ENCODE peak calls at places on chromosomes 12 and 14, in four cellular contexts. W is uterus, P is heart left ventricle, X is AG04450. B is an unnamed sample.

GRCh38 chr12:124904306-124905098 is 9.9 kb downstream of the UBC start:
- DNase-seq in W (peak; percentile 85), P (peak; percentile 93), X (no peak), B (peak; percentile 70)

GRCh38 chr12:125289965-125290364 is 224.7 kb downstream of the AACS start:
- DNase-seq in W (no peak), P (no peak), X (no peak), B (no peak)

GRCh38 chr14:24274101-24274543 is 2.7 kb upstream of the RABGGTA start:
- DNase-seq in W (no peak), P (no peak), X (no peak), B (peak; percentile 69)

GRCh38 chr14:33799705-33800269 is 151.1 kb downstream of the EGLN3 start:
- DNase-seq in W (no peak), P (peak; percentile 35), X (no peak), B (no peak)

GRCh38 chr12:132814232-132814631 is 14.4 kb downstream of the GOLGA3 start:
- DNase-seq in W (no peak), P (no peak), X (no peak), B (no peak)

GRCh38 chr12:9793774-9794395 is 33.2 kb upstream of the CD69 start:
- DNase-seq in W (no peak), P (no peak), X (no peak), B (no peak)

GRCh38 chr14:36134026-36134425 is 42.5 kb downstream of the PTCSC3 start:
- DNase-seq in W (no peak), P (no peak), X (no peak), B (no peak)

GRCh38 chr12:26623136-26623535 is 209.9 kb downstream of the ITPR2 start:
- DNase-seq in W (no peak), P (no peak), X (no peak), B (no peak)

GRCh38 chr14:62778847-62779246 is 266.4 kb downstream of the KCNH5 start:
- DNase-seq in W (no peak), P (no peak), X (peak; percentile 11), B (no peak)

GRCh38 chr14:54627718-54628345 is 60.9 kb downstream of the SAMD4A start:
- DNase-seq in W (peak; percentile 41), P (peak; percentile 68), X (no peak), B (no peak)

GRCh38 chr12:16788888-16789790 is 183.2 kb upstream of the LMO3 start:
- DNase-seq in W (no peak), P (no peak), X (no peak), B (no peak)

GRCh38 chr14:68468437-68469207 is 324.2 kb downstream of the ZFP36L1 start:
- DNase-seq in W (no peak), P (no peak), X (no peak), B (no peak)

GRCh38 chr12:89968151-89968699 is 259.6 kb upstream of the ATP2B1 start:
- DNase-seq in W (no peak), P (no peak), X (no peak), B (no peak)

GRCh38 chr12:10025236-10025635 is 5.2 kb upstream of the CLEC9A start:
- DNase-seq in W (no peak), P (no peak), X (no peak), B (no peak)

GRCh38 chr12:109105176-109105575 is 7.8 kb downstream of the UNG start:
- DNase-seq in W (no peak), P (no peak), X (no peak), B (no peak)

DNA sequence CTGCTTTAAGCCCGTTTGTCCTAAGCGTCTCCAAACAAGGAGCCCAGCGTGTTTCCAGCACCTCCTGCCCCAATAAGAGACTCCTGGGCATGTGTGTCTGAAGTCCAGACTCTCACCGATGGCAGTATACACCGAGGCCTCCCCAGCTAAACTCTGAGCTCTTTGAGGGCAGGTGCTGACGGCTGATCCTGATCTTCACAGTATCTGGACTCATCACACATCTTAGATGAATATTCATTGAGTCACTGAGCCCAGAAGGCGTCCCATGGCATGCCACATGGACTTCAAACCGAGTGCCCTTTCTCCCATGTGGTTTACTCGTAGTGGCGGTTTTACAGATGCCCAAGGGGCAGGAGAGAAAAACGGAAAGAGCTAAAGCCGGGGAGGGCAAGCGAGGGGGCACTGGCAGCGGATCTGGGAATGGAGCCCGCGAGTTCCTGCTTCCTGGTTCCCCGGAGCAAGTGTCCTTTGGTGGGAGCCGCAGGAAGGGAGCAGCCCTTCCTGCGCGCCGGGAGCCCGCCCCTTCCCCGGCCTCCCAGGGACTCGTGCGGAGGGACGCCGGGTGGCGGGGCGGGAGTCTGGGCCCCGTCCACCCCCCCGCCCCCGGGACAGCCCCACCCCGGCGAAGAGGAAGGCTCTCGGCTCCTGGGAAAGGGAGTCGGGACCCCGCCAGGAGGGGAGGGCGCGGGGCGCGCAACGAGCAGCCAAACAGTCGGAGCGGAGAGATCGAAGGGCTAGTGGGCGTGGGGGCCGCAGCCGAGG is 584 bp upstream of the TEAD4 start:
- DNase-seq in W (peak; percentile 48), P (peak; percentile 80), X (peak; percentile 36), B (peak; percentile 70)
- H3K4me3 ChIP-seq in W (peak overlapping the region; percentile 75), P (peak overlapping the region; percentile 26), X (peak overlapping the region; percentile 79), B (peak overlapping the region; percentile 51)

GRCh38 chr12:1639538-1639937 is 10.5 kb downstream of the WNT5B start:
- DNase-seq in W (no peak), P (no peak), X (no peak), B (no peak)

GRCh38 chr12:1642513-1642912 is 13.5 kb downstream of the WNT5B start:
- DNase-seq in W (no peak), P (no peak), X (no peak), B (no peak)

GRCh38 chr12:1643056-1643455 is 14.0 kb downstream of the WNT5B start:
- DNase-seq in W (no peak), P (no peak), X (no peak), B (no peak)

GRCh38 chr12:1638167-1638566 is 9.1 kb downstream of the WNT5B start:
- DNase-seq in W (no peak), P (no peak), X (no peak), B (no peak)

DNA sequence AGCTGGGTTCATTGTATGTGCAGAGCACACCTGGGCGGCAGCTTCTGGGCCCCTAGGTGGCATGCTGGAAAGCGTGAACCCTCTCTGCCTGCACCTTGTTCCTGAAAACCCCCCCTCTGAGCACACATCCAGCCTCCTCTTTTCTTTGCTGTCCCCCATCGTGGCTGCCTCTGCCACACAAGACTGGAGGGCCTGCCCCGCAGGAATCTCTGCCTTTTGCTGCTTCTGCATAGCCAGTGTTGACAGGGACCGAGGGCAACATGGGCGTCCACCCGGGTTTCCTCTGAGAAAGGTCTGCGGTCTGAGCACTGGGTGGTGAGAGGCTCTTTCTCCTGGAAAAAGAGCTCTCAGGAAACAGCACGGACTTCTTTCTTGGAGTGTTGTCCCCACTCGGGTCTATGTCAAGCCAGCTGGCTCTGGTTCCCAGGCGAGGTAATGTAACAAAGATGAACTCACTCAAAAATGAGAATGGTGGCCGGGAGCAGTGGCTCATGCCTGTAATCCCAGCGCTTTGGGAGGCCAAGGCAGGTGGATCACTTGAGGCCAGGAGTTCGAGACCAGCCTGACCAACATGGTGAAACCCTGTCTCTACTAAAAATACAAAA is 11.7 kb downstream of the WNT5B start:
- DNase-seq in W (no peak), P (no peak), X (no peak), B (no peak)
- H3K27ac ChIP-seq in W (no peak overlapping the region), P (no peak overlapping the region), X (no peak overlapping the region), B (no peak overlapping the region)

GRCh38 chr14:60642790-60643397 is 6.4 kb downstream of the SIX1 start:
- DNase-seq in W (no peak), P (no peak), X (no peak), B (no peak)

GRCh38 chr14:60641722-60642269 is 7.5 kb downstream of the SIX1 start:
- DNase-seq in W (no peak), P (no peak), X (no peak), B (no peak)

GRCh38 chr14:60645191-60645590 is 4.1 kb downstream of the SIX1 start:
- DNase-seq in W (no peak), P (no peak), X (no peak), B (no peak)

GRCh38 chr14:60642270-60642789 is 6.9 kb downstream of the SIX1 start:
- DNase-seq in W (no peak), P (no peak), X (no peak), B (no peak)

DNA sequence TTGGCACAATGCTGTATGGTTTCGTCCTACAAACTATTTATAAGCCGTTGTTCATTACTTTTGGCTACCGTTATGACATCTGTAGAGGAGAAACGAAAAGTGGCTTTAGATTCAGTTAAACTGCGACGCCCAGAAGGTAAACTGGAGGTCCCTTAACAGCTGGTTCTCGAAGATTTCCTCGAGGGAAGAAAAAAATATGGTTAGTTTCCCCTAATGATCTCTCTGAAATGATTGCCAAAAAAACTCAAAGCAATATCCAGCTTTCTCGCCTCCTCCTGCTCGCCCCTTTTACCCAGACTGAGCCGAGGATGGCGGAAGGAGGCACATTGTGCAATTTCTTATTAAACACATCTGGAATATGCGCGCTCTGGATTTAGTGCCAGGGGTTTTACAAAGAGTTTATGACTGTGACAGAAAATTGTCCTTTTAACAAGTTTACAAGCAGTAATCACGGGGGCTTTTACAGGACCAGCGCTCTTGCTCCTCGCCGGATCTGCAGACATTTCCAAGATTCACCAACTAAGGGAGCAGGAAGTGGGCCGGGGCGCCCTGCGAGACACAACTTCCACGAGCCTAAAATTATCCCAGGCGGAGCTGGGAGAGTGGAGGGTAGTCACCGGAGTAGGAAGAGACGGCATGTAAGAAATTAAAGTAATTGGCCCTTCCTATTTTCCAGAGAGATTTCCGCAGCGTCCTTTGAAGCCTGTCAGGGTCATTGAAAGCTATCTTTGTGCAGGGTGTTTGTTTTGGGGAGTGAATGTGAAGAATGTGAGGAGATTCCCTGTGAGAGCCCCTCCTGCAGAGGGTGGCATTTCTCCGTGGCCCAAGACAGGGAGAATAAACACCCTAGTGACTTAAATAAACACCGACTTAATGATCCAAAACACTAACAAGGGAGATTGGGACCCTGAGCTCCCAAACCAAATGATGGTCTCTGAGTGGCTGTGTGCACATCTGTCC is 5.6 kb downstream of the SIX1 start:
- DNase-seq in W (no peak), P (no peak), X (no peak), B (no peak)
- H3K4me3 ChIP-seq in W (no peak overlapping the region), P (peak overlapping the region; percentile 7), X (peak overlapping the region; percentile 88), B (no peak overlapping the region)

GRCh38 chr12:2363836-2364565 is 311.2 kb downstream of the CACNA1C start:
- DNase-seq in W (no peak), P (no peak), X (no peak), B (no peak)

GRCh38 chr12:2360630-2361170 is 307.9 kb downstream of the CACNA1C start:
- DNase-seq in W (no peak), P (no peak), X (no peak), B (no peak)

GRCh38 chr12:2358986-2359658 is 306.3 kb downstream of the CACNA1C start:
- DNase-seq in W (no peak), P (no peak), X (no peak), B (no peak)

GRCh38 chr12:2356601-2357125 is 303.9 kb downstream of the CACNA1C start:
- DNase-seq in W (no peak), P (no peak), X (no peak), B (no peak)

DNA sequence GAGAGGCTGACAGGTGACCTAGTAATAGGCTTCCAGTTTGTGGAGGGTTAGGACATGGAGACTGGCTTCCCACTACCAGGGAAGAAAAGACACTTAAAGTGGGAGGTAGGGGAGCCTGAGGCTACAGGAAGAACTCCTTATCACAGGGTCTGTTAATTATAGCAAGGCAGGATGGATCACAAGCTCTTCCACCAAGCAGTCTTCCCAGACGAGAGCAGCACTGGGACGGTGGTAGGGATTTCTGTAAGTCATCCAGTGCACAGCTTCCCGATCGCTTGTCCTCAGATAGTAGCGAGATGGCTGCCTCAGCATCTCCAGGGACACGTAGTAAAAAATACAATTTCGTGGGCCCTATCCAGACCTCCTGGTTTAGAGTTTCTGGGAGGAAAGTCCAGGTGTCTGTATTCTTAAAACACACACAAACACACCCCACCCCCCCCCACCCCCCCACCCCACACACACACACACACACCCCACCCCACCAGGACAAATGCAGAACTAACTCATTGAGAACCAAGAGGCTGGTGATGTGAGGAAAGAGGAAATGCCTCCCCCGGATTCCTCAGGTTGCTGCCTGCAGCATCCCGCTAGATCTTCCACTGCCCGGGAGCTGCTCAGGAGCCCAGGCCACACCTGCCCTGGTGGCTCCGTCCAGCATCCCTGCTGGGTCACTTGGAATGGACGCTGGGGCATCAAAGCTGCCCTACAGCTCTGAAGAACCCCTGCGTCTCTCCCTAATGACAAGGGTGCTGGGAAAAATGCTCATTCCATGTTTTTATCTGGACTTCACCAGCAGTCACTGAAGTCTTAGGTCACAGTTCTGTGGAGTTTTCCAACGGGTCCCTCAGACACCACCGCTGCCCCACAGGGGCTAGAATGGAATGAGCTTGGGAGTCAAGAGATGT is 307.2 kb downstream of the CACNA1C start:
- DNase-seq in W (no peak), P (no peak), X (no peak), B (no peak)
- H3K27ac ChIP-seq in W (peak overlapping the region; percentile 59), P (peak overlapping the region; percentile 71), X (no peak overlapping the region), B (no peak overlapping the region)